ENCODE peak calls at places on chromosomes 13 and 19, in four cellular contexts. O is tibial nerve, P is amniotic stem cell, J is kidney tubule cell. W is an unnamed sample.
A peak's percentile ranks its signal among the peaks of the same experiment; 100 is the strongest.

GRCh38 chr13:43767351-43767901 is 19.3 kb downstream of the ENOX1 start:
- DNase-seq in O (peak; percentile 7), P (no peak), J (no peak), W (no peak)

GRCh38 chr13:63455938-63456337 is 2040.3 kb upstream of the PCDH20 start:
- DNase-seq in O (no peak), P (no peak), J (no peak), W (no peak)

GRCh38 chr19:48617146-48617937 is 1.6 kb downstream of the RPL18 start:
- DNase-seq in O (no peak), P (no peak), J (no peak), W (no peak)

GRCh38 chr19:37564624-37565369 is 29.8 kb downstream of the ZNF571 start:
- DNase-seq in O (no peak), P (no peak), J (no peak), W (no peak)

GRCh38 chr13:43196171-43196611 is 172.8 kb downstream of the DNAJC15 start:
- DNase-seq in O (no peak), P (no peak), J (no peak), W (no peak)

GRCh38 chr19:1161716-1162115 is 12.4 kb downstream of the SBNO2 start:
- DNase-seq in O (no peak), P (no peak), J (peak; percentile 42), W (no peak)

GRCh38 chr19:47707135-47707925 is 5.9 kb upstream of the EHD2 start:
- DNase-seq in O (peak; percentile 63), P (peak; percentile 58), J (peak; percentile 79), W (peak; percentile 55)

GRCh38 chr19:58085348-58085875 is 12.6 kb downstream of the ZSCAN18 start:
- DNase-seq in O (no peak), P (no peak), J (no peak), W (no peak)

GRCh38 chr19:29514525-29515232 is 11.1 kb upstream of the VSTM2B start:
- DNase-seq in O (no peak), P (no peak), J (no peak), W (no peak)

W was measured in HCEC 1CT.